ENCODE peak calls at places on chromosome 18, in five cellular contexts. K is breast epithelium, W is heart left ventricle, U is sigmoid colon, T is tibial nerve. Y is an unnamed sample.
A peak's percentile ranks its signal among the peaks of the same experiment; 100 is the strongest.

GRCh38 chr18:48007955-48008701 is 77.7 kb upstream of the SMAD2 start:
- DNase-seq in K (peak; percentile 69), U (peak; percentile 73), T (no peak), W (peak; percentile 78), Y (peak; percentile 69)

GRCh38 chr18:79507076-79507545 is 111.4 kb downstream of the NFATC1 start:
- DNase-seq in T (peak; percentile 37), U (peak; percentile 88), K (peak; percentile 61), W (peak; percentile 90), Y (peak; percentile 84)

GRCh38 chr18:10850828-10851227 is 298.5 kb downstream of the PIEZO2 start:
- DNase-seq in T (no peak), U (no peak), W (no peak), K (no peak), Y (no peak)

GRCh38 chr18:25298853-25299274 is 53.1 kb downstream of the ZNF521 start:
- DNase-seq in U (no peak), K (no peak), W (peak; percentile 71), T (no peak), Y (peak; percentile 51)

GRCh38 chr18:13447621-13448020 is 229.1 kb downstream of the LDLRAD4 start:
- DNase-seq in K (no peak), T (no peak), U (no peak), W (peak; percentile 49), Y (peak; percentile 34)

GRCh38 chr18:31497711-31498449 is at the start of gene DSG2:
- DNase-seq in T (no peak), U (peak; percentile 67), W (peak; percentile 79), K (peak; percentile 84), Y (peak; percentile 74)

GRCh38 chr18:56789004-56789888 is 138.1 kb downstream of the WDR7 start:
- DNase-seq in T (no peak), W (no peak), U (no peak), K (no peak), Y (peak; percentile 70)

GRCh38 chr18:23828426-23828825 is 139.2 kb downstream of the LAMA3 start:
- DNase-seq in W (no peak), K (no peak), T (no peak), U (no peak), Y (no peak)

GRCh38 chr18:51498085-51498855 is 300.8 kb upstream of the MEX3C start:
- DNase-seq in W (no peak), T (no peak), K (no peak), U (no peak), Y (peak; percentile 41)

GRCh38 chr18:59352250-59352855 is 6.7 kb downstream of the LMAN1 start:
- DNase-seq in T (no peak), W (no peak), U (no peak), K (no peak), Y (no peak)

GRCh38 chr18:59357928-59358327 is 1.1 kb downstream of the LMAN1 start:
- DNase-seq in U (no peak), W (no peak), T (no peak), K (no peak), Y (no peak)

GRCh38 chr18:59353079-59353680 is 5.9 kb downstream of the LMAN1 start:
- DNase-seq in U (no peak), K (no peak), T (no peak), W (no peak), Y (no peak)

GRCh38 chr18:59358611-59359575 is at the start of gene LMAN1:
- DNase-seq in W (peak; percentile 98), T (peak; percentile 90), K (peak; percentile 89), U (peak; percentile 98), Y (peak; percentile 98)

GRCh38 chr18:59354731-59355130 is 4.3 kb downstream of the LMAN1 start:
- DNase-seq in U (no peak), K (no peak), W (no peak), T (no peak), Y (no peak)
- H3K4me3 ChIP-seq in U (no peak overlapping the region), K (no peak overlapping the region), W (no peak overlapping the region), T (no peak overlapping the region), Y (no peak overlapping the region)

DNA sequence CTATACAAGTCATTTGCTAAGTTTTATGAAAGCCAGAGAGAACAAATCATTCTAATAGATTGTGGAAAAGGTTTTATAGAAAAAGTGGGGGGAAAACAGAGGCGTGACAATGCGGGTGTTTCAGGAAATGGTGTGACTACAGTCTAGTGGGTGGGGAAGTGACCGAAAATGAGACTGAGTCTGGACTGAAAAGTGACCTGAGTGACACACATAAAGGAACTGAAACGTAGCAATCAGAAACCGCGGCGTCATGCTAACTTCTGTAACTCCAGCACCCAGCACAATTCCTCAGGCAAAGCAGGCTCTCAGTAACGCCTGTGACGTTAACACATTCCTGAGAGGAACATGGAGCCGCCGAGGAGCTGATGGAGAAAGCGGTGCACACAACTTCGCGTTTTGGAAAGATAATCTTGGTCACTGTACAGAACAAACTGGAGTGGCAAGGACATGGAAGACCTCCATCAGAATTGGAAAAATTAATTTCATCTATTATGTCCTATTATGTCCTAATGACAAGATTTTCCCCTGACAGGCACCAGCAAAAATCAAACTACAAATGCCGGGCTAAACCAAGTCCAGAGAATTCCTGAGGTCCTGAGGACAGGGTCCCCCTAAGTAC is 1.4 kb upstream of the CD226 start:
- DNase-seq in T (no peak), U (peak; percentile 65), W (no peak), K (no peak), Y (peak; percentile 14)
- H3K4me3 ChIP-seq in T (no peak overlapping the region), U (no peak overlapping the region), W (peak overlapping the region; percentile 14), K (no peak overlapping the region), Y (peak overlapping the region; percentile 11)

GRCh38 chr18:9008709-9009635 is 93.5 kb upstream of the NDUFV2 start:
- DNase-seq in T (no peak), W (no peak), K (no peak), U (no peak), Y (no peak)
- H3K4me3 ChIP-seq in T (no peak overlapping the region), W (no peak overlapping the region), K (no peak overlapping the region), U (no peak overlapping the region), Y (no peak overlapping the region)

DNA sequence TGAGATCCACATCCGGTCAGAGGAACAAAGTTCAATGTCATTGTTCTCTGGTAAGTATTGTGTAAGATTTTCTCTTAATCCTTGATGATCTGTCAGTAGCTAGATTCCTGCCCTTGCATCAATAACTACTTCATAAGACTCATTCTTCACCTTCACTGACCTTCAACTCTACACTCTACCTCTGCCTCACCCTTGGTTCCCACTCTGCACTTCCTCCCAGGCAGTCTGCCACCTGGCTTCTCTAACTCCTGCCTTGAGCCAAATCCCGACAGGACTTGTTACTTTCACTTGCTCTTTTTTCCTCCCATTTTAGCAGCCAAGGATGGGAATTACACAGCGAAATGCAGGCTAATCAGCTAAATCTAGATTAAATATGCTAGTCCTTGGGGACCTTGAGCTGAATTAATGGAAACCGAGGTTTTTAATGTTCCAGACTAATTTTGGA is 190.7 kb downstream of the DLGAP1 start:
- DNase-seq in T (no peak), W (no peak), K (no peak), U (no peak), Y (no peak)
- H3K4me3 ChIP-seq in T (no peak overlapping the region), W (no peak overlapping the region), K (peak overlapping the region; percentile 39), U (no peak overlapping the region), Y (no peak overlapping the region)

GRCh38 chr18:46072959-46073358 is 899 bp upstream of the PSTPIP2 start:
- DNase-seq in U (no peak), T (no peak), K (no peak), W (no peak), Y (no peak)

GRCh38 chr18:46073474-46074331 is 1.6 kb upstream of the PSTPIP2 start:
- DNase-seq in T (peak; percentile 86), K (no peak), W (no peak), U (no peak), Y (no peak)

GRCh38 chr18:46070683-46071614 is 1.1 kb downstream of the PSTPIP2 start:
- DNase-seq in U (peak; percentile 66), W (no peak), T (no peak), K (no peak), Y (no peak)

GRCh38 chr18:46071615-46071893 is 506 bp downstream of the PSTPIP2 start:
- DNase-seq in T (no peak), W (no peak), K (no peak), U (no peak), Y (no peak)

DNA sequence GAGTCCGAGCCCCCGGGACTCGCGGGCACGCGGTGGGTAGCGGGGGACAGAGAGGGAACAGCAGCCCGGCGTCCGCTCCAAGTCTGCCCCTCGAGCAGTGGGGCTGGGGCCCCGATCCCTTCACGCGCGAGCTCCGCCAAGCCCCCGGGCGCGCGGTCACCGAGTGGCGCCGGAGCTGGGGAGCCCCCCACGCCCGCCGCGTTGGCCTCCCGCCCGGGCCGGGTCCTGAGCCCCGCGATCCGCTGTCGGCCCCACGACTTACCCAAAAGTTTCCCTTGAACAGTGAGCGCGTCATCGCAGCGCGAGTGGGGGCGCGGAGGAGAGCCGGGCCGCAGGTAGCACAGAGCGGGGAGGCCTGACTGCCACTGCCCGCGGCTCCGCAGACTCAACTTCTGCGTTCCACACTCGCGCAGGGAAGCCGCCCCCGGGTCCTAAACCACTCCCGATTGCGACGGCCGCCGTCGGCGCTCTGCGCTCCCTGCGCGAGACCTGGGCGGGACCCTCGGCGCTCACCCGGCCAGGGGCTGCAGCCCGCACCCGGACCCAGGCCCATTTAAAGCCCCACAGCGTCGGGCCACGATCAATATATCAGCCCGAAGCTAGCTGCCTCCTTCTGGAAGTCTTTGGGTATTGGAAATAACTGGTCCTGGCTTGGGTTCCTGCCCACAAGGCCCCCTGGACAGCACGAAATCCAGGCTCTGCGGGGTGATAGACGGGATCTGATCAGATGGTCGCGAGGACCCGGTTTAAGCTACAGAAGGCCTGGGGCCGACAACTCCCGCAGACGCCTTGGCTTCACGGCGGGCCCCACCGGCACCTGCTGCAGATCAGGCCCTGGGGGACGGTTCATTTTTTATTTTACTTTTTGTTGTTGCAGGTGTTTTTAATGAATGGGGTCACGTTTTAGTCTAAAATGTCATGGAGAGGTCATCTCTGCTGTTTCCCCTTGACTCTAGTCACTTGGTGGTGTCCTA is at the start of gene PSTPIP2:
- DNase-seq in K (peak; percentile 77), U (peak; percentile 84), W (peak; percentile 88), T (peak; percentile 47), Y (peak; percentile 59)
- H3K4me3 ChIP-seq in K (peak within 1 kb of the TSS; percentile 91), U (peak within 1 kb of the TSS; percentile 48), W (peak within 1 kb of the TSS; percentile 61), T (peak within 1 kb of the TSS; percentile 69), Y (peak within 1 kb of the TSS; percentile 49)

Y was measured in heart right ventricle.